ENCODE peak calls at places on chromosomes 3 and 15, in seven cellular contexts. M is H7; Y is Jurkat, Clone E6-1; R is ovary; N is cardiac muscle cell; I is stomach; K is K562. U is an unnamed sample.

GRCh38 chr15:67833504-67834248 is 6.2 kb downstream of the RNU6-1 start:
- DNase-seq in I (peak; percentile 47), K (peak; percentile 77), Y (no peak), N (peak; percentile 72), M (peak; percentile 92), R (peak; percentile 31), U (peak; percentile 36)

GRCh38 chr3:146117406-146118285 is 43.3 kb downstream of the PLOD2 start:
- DNase-seq in Y (no peak), I (no peak), M (no peak), N (no peak), R (no peak), K (no peak), U (no peak)

GRCh38 chr3:183534249-183534648 is 21.3 kb downstream of the KLHL6 start:
- DNase-seq in M (no peak), I (no peak), N (no peak), K (no peak), Y (no peak), R (no peak), U (no peak)

GRCh38 chr3:192917508-192918274 is at the start of gene MB21D2:
- DNase-seq in K (peak; percentile 46), N (peak; percentile 75), R (peak; percentile 83), M (peak; percentile 88), Y (no peak), I (peak; percentile 69), U (peak; percentile 72)

GRCh38 chr3:45686850-45687249 is 2.3 kb upstream of the SACM1L start:
- DNase-seq in I (no peak), K (no peak), R (no peak), N (no peak), Y (no peak), M (no peak), U (no peak)

GRCh38 chr15:91562698-91563097 is 290.8 kb upstream of the SLCO3A1 start:
- DNase-seq in I (no peak), R (no peak), Y (no peak), K (no peak), N (no peak), M (no peak), U (no peak)

GRCh38 chr3:19898725-19899124 is 35.3 kb downstream of the EFHB start:
- DNase-seq in R (no peak), Y (no peak), I (no peak), K (no peak), N (no peak), M (no peak), U (no peak)

GRCh38 chr3:108472011-108472591 is 38.3 kb downstream of the MYH15 start:
- DNase-seq in M (no peak), Y (no peak), I (no peak), K (no peak), N (no peak), R (no peak), U (no peak)

GRCh38 chr15:31332681-31333071 is 6.0 kb downstream of the KLF13 start:
- DNase-seq in R (no peak), I (no peak), K (no peak), N (no peak), M (no peak), Y (no peak), U (no peak)

GRCh38 chr15:80309769-80310384 is 57.9 kb upstream of the CTXND1 start:
- DNase-seq in K (peak; percentile 37), R (no peak), N (peak; percentile 55), I (no peak), Y (peak; percentile 5), M (peak; percentile 70), U (no peak)

GRCh38 chr3:108146139-108146538 is 55.3 kb upstream of the CD47 start:
- DNase-seq in M (no peak), R (no peak), N (no peak), K (no peak), Y (no peak), I (no peak), U (no peak)

GRCh38 chr15:74791007-74791406 is 9.1 kb downstream of the CSK start:
- DNase-seq in M (no peak), N (no peak), I (no peak), K (no peak), R (no peak), Y (no peak), U (no peak)
- H3K4me3 ChIP-seq in M (no peak overlapping the region), N (no peak overlapping the region), I (no peak overlapping the region), K (no peak overlapping the region), R (no peak overlapping the region), Y (no peak overlapping the region), U (peak overlapping the region; percentile 85)

GRCh38 chr15:34362047-34362773 is 4.8 kb downstream of the LPCAT4 start:
- DNase-seq in Y (no peak), K (no peak), M (no peak), N (no peak), I (peak; percentile 73), R (no peak), U (no peak)
- H3K4me3 ChIP-seq in Y (no peak overlapping the region), K (no peak overlapping the region), M (no peak overlapping the region), N (no peak overlapping the region), I (no peak overlapping the region), R (no peak overlapping the region), U (no peak overlapping the region)

GRCh38 chr3:144521131-144521530 is 549.5 kb downstream of the DIPK2A start:
- DNase-seq in N (no peak), K (no peak), M (no peak), Y (no peak), R (no peak), I (no peak), U (no peak)

GRCh38 chr3:144516029-144516428 is 544.4 kb downstream of the DIPK2A start:
- DNase-seq in K (no peak), Y (no peak), R (no peak), N (no peak), I (no peak), M (no peak), U (no peak)
- H3K4me3 ChIP-seq in K (no peak overlapping the region), Y (no peak overlapping the region), R (no peak overlapping the region), N (no peak overlapping the region), I (no peak overlapping the region), M (no peak overlapping the region), U (no peak overlapping the region)

GRCh38 chr15:60656041-60656440 is 177.1 kb upstream of the ICE2 start:
- DNase-seq in Y (no peak), I (no peak), K (no peak), N (no peak), R (no peak), M (no peak), U (no peak)

GRCh38 chr15:60652870-60653269 is 173.9 kb upstream of the ICE2 start:
- DNase-seq in Y (no peak), I (no peak), N (no peak), R (no peak), K (no peak), M (no peak), U (no peak)

GRCh38 chr15:60660290-60661051 is 181.5 kb upstream of the ICE2 start:
- DNase-seq in M (no peak), Y (no peak), R (peak; percentile 73), K (no peak), N (no peak), I (no peak), U (no peak)

GRCh38 chr15:60655252-60655651 is 176.3 kb upstream of the ICE2 start:
- DNase-seq in N (no peak), K (no peak), Y (no peak), M (no peak), I (no peak), R (no peak), U (no peak)

DNA sequence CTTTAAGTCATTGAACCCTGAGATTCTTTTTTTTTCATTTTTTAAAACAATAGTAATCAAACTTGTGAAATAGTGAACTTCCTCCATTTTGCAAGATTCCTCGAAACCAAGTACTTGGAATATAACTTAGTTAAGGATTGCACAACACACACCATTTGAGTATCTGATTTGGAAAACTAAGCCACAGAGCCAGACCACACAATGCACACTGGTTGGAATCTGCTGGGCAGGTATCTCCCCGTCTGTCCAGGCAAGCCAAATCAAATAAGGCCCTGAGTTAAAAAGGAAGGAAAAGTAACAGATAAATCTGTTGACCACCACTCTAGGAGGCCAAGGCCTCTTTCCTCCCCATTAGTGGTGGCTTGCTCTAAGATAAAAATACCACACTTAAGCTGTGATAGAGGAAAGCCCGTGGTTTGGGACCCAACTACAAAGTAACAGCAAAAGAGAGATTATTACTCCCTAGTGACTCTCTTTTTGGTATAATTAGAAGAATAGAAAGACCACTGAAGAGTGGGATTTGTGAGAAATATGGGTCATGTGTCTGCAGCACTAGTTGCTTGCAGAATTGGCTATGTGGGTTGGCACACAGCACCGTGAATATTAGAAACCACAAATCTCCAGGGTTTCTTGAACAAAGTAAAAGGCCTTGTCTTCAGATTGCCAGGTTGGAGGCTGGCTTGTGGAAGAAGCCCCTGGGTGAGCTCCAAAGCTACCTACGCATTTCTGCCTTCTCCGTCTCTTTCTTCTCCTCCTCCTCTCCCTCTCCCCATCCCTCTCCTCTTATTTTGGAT is 177.7 kb upstream of the ICE2 start:
- DNase-seq in R (no peak), N (no peak), K (no peak), M (no peak), I (no peak), Y (no peak), U (no peak)
- H3K4me3 ChIP-seq in R (no peak overlapping the region), N (no peak overlapping the region), K (no peak overlapping the region), M (no peak overlapping the region), I (no peak overlapping the region), Y (no peak overlapping the region), U (no peak overlapping the region)

GRCh38 chr3:28912120-28912885 is 368.6 kb upstream of the RBMS3 start:
- DNase-seq in Y (no peak), R (no peak), N (no peak), K (no peak), I (no peak), M (no peak), U (no peak)

GRCh38 chr3:28915711-28916481 is 365.0 kb upstream of the RBMS3 start:
- DNase-seq in K (no peak), Y (no peak), R (peak; percentile 31), M (peak; percentile 16), N (peak; percentile 45), I (peak; percentile 26), U (no peak)

GRCh38 chr3:28917895-28918294 is 363.0 kb upstream of the RBMS3 start:
- DNase-seq in K (no peak), N (no peak), Y (no peak), M (no peak), R (no peak), I (no peak), U (no peak)

GRCh38 chr3:28922376-28922775 is 358.5 kb upstream of the RBMS3 start:
- DNase-seq in Y (no peak), I (no peak), M (no peak), N (no peak), R (no peak), K (no peak), U (no peak)

GRCh38 chr3:28916713-28917499 is 364.0 kb upstream of the RBMS3 start:
- DNase-seq in K (no peak), N (peak; percentile 62), R (peak; percentile 68), Y (no peak), I (peak; percentile 26), M (peak; percentile 21), U (peak; percentile 26)
- H3K4me3 ChIP-seq in K (no peak overlapping the region), N (no peak overlapping the region), R (peak overlapping the region; percentile 9), Y (no peak overlapping the region), I (peak overlapping the region; percentile 25), M (no peak overlapping the region), U (no peak overlapping the region)

GRCh38 chr3:119891944-119892721 is 110.2 kb downstream of the NR1I2 start:
- DNase-seq in I (peak; percentile 26), N (peak; percentile 79), Y (peak; percentile 63), M (peak; percentile 8), R (peak; percentile 34), K (peak; percentile 12), U (peak; percentile 65)
- H3K4me3 ChIP-seq in I (no peak overlapping the region), N (no peak overlapping the region), Y (no peak overlapping the region), M (no peak overlapping the region), R (no peak overlapping the region), K (no peak overlapping the region), U (peak overlapping the region; percentile 15)

GRCh38 chr3:141544697-141545096 is 57.9 kb downstream of the RASA2 start:
- DNase-seq in I (no peak), K (no peak), M (no peak), R (no peak), Y (no peak), N (no peak), U (no peak)
- H3K4me3 ChIP-seq in I (no peak overlapping the region), K (no peak overlapping the region), M (no peak overlapping the region), R (no peak overlapping the region), Y (no peak overlapping the region), N (no peak overlapping the region), U (peak overlapping the region; percentile 59)

U was measured in CD4-positive, CD25-positive, alpha-beta regulatory T cell.